ENCODE peak calls at places on chromosomes 16 and 17, in seven cellular contexts. One of them, this sample, is unnamed.
A peak's percentile ranks its signal among the peaks of the same experiment; 100 is the strongest.

GRCh38 chr17:38738007-38738662 is 8.0 kb downstream of the CISD3 start:
- DNase-seq in lung microvascular endothelial cell: no peak
- DNase-seq in DND-41: no peak
- DNase-seq in stimulated activated CD8-positive, alpha-beta memory T cell treated with anti-CD3 and anti-CD28 coated beads, Interleukin-7, amount 100 ng/mL, for 48 hours: no peak
- DNase-seq in kidney glomerular epithelial cell: no peak
- DNase-seq in activated CD4-positive, alpha-beta memory T cell treated with anti-CD3 and anti-CD28 coated beads, Interleukin-2, amount 10 ng/mL, durations not matched to agents 7 days and 5 days: no peak
- DNase-seq in Daoy: no peak
- DNase-seq in this sample: no peak

GRCh38 chr16:68707341-68708152 is 29.5 kb upstream of the CDH1 start:
- DNase-seq in lung microvascular endothelial cell: peak; percentile 6
- DNase-seq in DND-41: no peak
- DNase-seq in stimulated activated CD8-positive, alpha-beta memory T cell treated with anti-CD3 and anti-CD28 coated beads, Interleukin-7, amount 100 ng/mL, for 48 hours: no peak
- DNase-seq in kidney glomerular epithelial cell: peak; percentile 74
- DNase-seq in activated CD4-positive, alpha-beta memory T cell treated with anti-CD3 and anti-CD28 coated beads, Interleukin-2, amount 10 ng/mL, durations not matched to agents 7 days and 5 days: no peak
- DNase-seq in Daoy: peak; percentile 87
- DNase-seq in this sample: peak; percentile 86

GRCh38 chr16:9867176-9867575 is 315.1 kb downstream of the GRIN2A start:
- DNase-seq in lung microvascular endothelial cell: no peak
- DNase-seq in DND-41: no peak
- DNase-seq in stimulated activated CD8-positive, alpha-beta memory T cell treated with anti-CD3 and anti-CD28 coated beads, Interleukin-7, amount 100 ng/mL, for 48 hours: no peak
- DNase-seq in kidney glomerular epithelial cell: no peak
- DNase-seq in activated CD4-positive, alpha-beta memory T cell treated with anti-CD3 and anti-CD28 coated beads, Interleukin-2, amount 10 ng/mL, durations not matched to agents 7 days and 5 days: no peak
- DNase-seq in Daoy: no peak
- DNase-seq in this sample: no peak

GRCh38 chr17:27889711-27890251 is 3.4 kb downstream of the LYRM9 start:
- DNase-seq in lung microvascular endothelial cell: no peak
- DNase-seq in DND-41: no peak
- DNase-seq in stimulated activated CD8-positive, alpha-beta memory T cell treated with anti-CD3 and anti-CD28 coated beads, Interleukin-7, amount 100 ng/mL, for 48 hours: no peak
- DNase-seq in kidney glomerular epithelial cell: no peak
- DNase-seq in activated CD4-positive, alpha-beta memory T cell treated with anti-CD3 and anti-CD28 coated beads, Interleukin-2, amount 10 ng/mL, durations not matched to agents 7 days and 5 days: no peak
- DNase-seq in Daoy: no peak
- DNase-seq in this sample: no peak

GRCh38 chr16:55021595-55022475 is 91.2 kb downstream of the IRX5 start:
- DNase-seq in lung microvascular endothelial cell: peak; percentile 28
- DNase-seq in DND-41: peak; percentile 46
- DNase-seq in stimulated activated CD8-positive, alpha-beta memory T cell treated with anti-CD3 and anti-CD28 coated beads, Interleukin-7, amount 100 ng/mL, for 48 hours: no peak
- DNase-seq in kidney glomerular epithelial cell: no peak
- DNase-seq in activated CD4-positive, alpha-beta memory T cell treated with anti-CD3 and anti-CD28 coated beads, Interleukin-2, amount 10 ng/mL, durations not matched to agents 7 days and 5 days: no peak
- DNase-seq in Daoy: peak; percentile 79
- DNase-seq in this sample: peak; percentile 54

GRCh38 chr16:63714876-63715275 is 1407.0 kb downstream of the CDH11 start:
- DNase-seq in lung microvascular endothelial cell: no peak
- DNase-seq in DND-41: no peak
- DNase-seq in stimulated activated CD8-positive, alpha-beta memory T cell treated with anti-CD3 and anti-CD28 coated beads, Interleukin-7, amount 100 ng/mL, for 48 hours: no peak
- DNase-seq in kidney glomerular epithelial cell: no peak
- DNase-seq in activated CD4-positive, alpha-beta memory T cell treated with anti-CD3 and anti-CD28 coated beads, Interleukin-2, amount 10 ng/mL, durations not matched to agents 7 days and 5 days: no peak
- DNase-seq in Daoy: no peak
- DNase-seq in this sample: no peak

GRCh38 chr16:89134269-89134668 is 37.3 kb upstream of the CDH15 start:
- DNase-seq in lung microvascular endothelial cell: no peak
- DNase-seq in DND-41: no peak
- DNase-seq in stimulated activated CD8-positive, alpha-beta memory T cell treated with anti-CD3 and anti-CD28 coated beads, Interleukin-7, amount 100 ng/mL, for 48 hours: no peak
- DNase-seq in kidney glomerular epithelial cell: no peak
- DNase-seq in activated CD4-positive, alpha-beta memory T cell treated with anti-CD3 and anti-CD28 coated beads, Interleukin-2, amount 10 ng/mL, durations not matched to agents 7 days and 5 days: no peak
- DNase-seq in Daoy: no peak
- DNase-seq in this sample: no peak

GRCh38 chr16:7304932-7305331 is 27.7 kb upstream of the RBFOX1 start:
- DNase-seq in lung microvascular endothelial cell: no peak
- DNase-seq in DND-41: no peak
- DNase-seq in stimulated activated CD8-positive, alpha-beta memory T cell treated with anti-CD3 and anti-CD28 coated beads, Interleukin-7, amount 100 ng/mL, for 48 hours: no peak
- DNase-seq in kidney glomerular epithelial cell: no peak
- DNase-seq in activated CD4-positive, alpha-beta memory T cell treated with anti-CD3 and anti-CD28 coated beads, Interleukin-2, amount 10 ng/mL, durations not matched to agents 7 days and 5 days: no peak
- DNase-seq in Daoy: no peak
- DNase-seq in this sample: no peak

GRCh38 chr17:10033449-10033848 is 128.4 kb upstream of the RCVRN start:
- DNase-seq in lung microvascular endothelial cell: no peak
- DNase-seq in DND-41: no peak
- DNase-seq in stimulated activated CD8-positive, alpha-beta memory T cell treated with anti-CD3 and anti-CD28 coated beads, Interleukin-7, amount 100 ng/mL, for 48 hours: no peak
- DNase-seq in kidney glomerular epithelial cell: no peak
- DNase-seq in activated CD4-positive, alpha-beta memory T cell treated with anti-CD3 and anti-CD28 coated beads, Interleukin-2, amount 10 ng/mL, durations not matched to agents 7 days and 5 days: no peak
- DNase-seq in Daoy: no peak
- DNase-seq in this sample: no peak

GRCh38 chr17:1487939-1488825 is 4.3 kb downstream of the MYO1C start:
- DNase-seq in lung microvascular endothelial cell: peak; percentile 85
- DNase-seq in DND-41: peak; percentile 58
- DNase-seq in stimulated activated CD8-positive, alpha-beta memory T cell treated with anti-CD3 and anti-CD28 coated beads, Interleukin-7, amount 100 ng/mL, for 48 hours: no peak
- DNase-seq in kidney glomerular epithelial cell: peak; percentile 70
- DNase-seq in activated CD4-positive, alpha-beta memory T cell treated with anti-CD3 and anti-CD28 coated beads, Interleukin-2, amount 10 ng/mL, durations not matched to agents 7 days and 5 days: peak; percentile 79
- DNase-seq in Daoy: peak; percentile 93
- DNase-seq in this sample: peak; percentile 93

GRCh38 chr17:6413073-6413472 is 21.8 kb downstream of the AIPL1 start:
- DNase-seq in lung microvascular endothelial cell: peak; percentile 70
- DNase-seq in DND-41: no peak
- DNase-seq in stimulated activated CD8-positive, alpha-beta memory T cell treated with anti-CD3 and anti-CD28 coated beads, Interleukin-7, amount 100 ng/mL, for 48 hours: no peak
- DNase-seq in kidney glomerular epithelial cell: peak; percentile 18
- DNase-seq in activated CD4-positive, alpha-beta memory T cell treated with anti-CD3 and anti-CD28 coated beads, Interleukin-2, amount 10 ng/mL, durations not matched to agents 7 days and 5 days: no peak
- DNase-seq in Daoy: peak; percentile 56
- DNase-seq in this sample: peak; percentile 71

GRCh38 chr16:12323007-12323699 is 346.6 kb downstream of the SNX29 start:
- DNase-seq in lung microvascular endothelial cell: no peak
- DNase-seq in DND-41: peak; percentile 69
- DNase-seq in stimulated activated CD8-positive, alpha-beta memory T cell treated with anti-CD3 and anti-CD28 coated beads, Interleukin-7, amount 100 ng/mL, for 48 hours: peak; percentile 26
- DNase-seq in kidney glomerular epithelial cell: no peak
- DNase-seq in activated CD4-positive, alpha-beta memory T cell treated with anti-CD3 and anti-CD28 coated beads, Interleukin-2, amount 10 ng/mL, durations not matched to agents 7 days and 5 days: peak; percentile 48
- DNase-seq in Daoy: no peak
- DNase-seq in this sample: no peak

GRCh38 chr17:31857920-31858646 is 961 bp downstream of the COPRS start:
- DNase-seq in lung microvascular endothelial cell: peak; percentile 9
- DNase-seq in DND-41: no peak
- DNase-seq in stimulated activated CD8-positive, alpha-beta memory T cell treated with anti-CD3 and anti-CD28 coated beads, Interleukin-7, amount 100 ng/mL, for 48 hours: no peak
- DNase-seq in kidney glomerular epithelial cell: no peak
- DNase-seq in activated CD4-positive, alpha-beta memory T cell treated with anti-CD3 and anti-CD28 coated beads, Interleukin-2, amount 10 ng/mL, durations not matched to agents 7 days and 5 days: no peak
- DNase-seq in Daoy: no peak
- DNase-seq in this sample: no peak